ENCODE peak calls at places on chromosomes 16 and 17, in five cellular contexts. T is nephron progenitor cell; D is CD8-positive, alpha-beta T cell; R is HFFc6; J is AG04449. F is an unnamed sample.

GRCh38 chr16:76729525-76729924 is 452.3 kb downstream of the CNTNAP4 start:
- DNase-seq in T (no peak), J (no peak), D (no peak), R (no peak), F (no peak)

GRCh38 chr17:41063449-41063848 is 2.2 kb downstream of the KRTAP2-4 start:
- DNase-seq in R (no peak), T (no peak), J (no peak), D (no peak), F (no peak)

GRCh38 chr16:81265658-81266451 is 27.4 kb downstream of the BCO1 start:
- DNase-seq in T (no peak), D (no peak), J (no peak), R (no peak), F (no peak)

GRCh38 chr16:4450430-4450829 is 24.0 kb downstream of the NMRAL1 start:
- DNase-seq in R (no peak), D (no peak), T (no peak), J (no peak), F (no peak)

GRCh38 chr17:60934723-60935122 is 257.1 kb downstream of the BCAS3 start:
- DNase-seq in J (no peak), T (no peak), D (no peak), R (no peak), F (no peak)

GRCh38 chr17:65078441-65079160 is 22.1 kb upstream of the GNA13 start:
- DNase-seq in D (no peak), R (peak; percentile 65), J (no peak), T (no peak), F (no peak)

GRCh38 chr17:74810699-74811485 is 34.7 kb upstream of the NAT9 start:
- DNase-seq in D (no peak), T (no peak), R (no peak), J (no peak), F (no peak)

GRCh38 chr17:36923814-36924221 is 13.5 kb upstream of the LHX1 start:
- DNase-seq in D (no peak), T (no peak), R (no peak), J (no peak), F (no peak)

GRCh38 chr16:31382485-31383161 is 10.5 kb upstream of the ITGAD start:
- DNase-seq in T (peak; percentile 77), D (peak; percentile 51), J (no peak), R (peak; percentile 41), F (no peak)

GRCh38 chr17:21242026-21242700 is 11.0 kb downstream of the NATD1 start:
- DNase-seq in R (peak; percentile 38), D (no peak), J (no peak), T (no peak), F (no peak)

GRCh38 chr16:3401719-3402397 is 843 bp downstream of the ZNF174 start:
- DNase-seq in D (no peak), J (no peak), R (peak; percentile 3), T (peak; percentile 12), F (no peak)

GRCh38 chr17:19424934-19425868 is 14.2 kb downstream of the RNF112 start:
- DNase-seq in D (no peak), R (peak; percentile 35), T (no peak), J (no peak), F (no peak)

GRCh38 chr17:11340798-11341197 is 99.8 kb downstream of the SHISA6 start:
- DNase-seq in R (no peak), D (no peak), J (no peak), T (no peak), F (no peak)

GRCh38 chr16:30786115-30786935 is 680 bp downstream of the ZNF629 start:
- DNase-seq in D (no peak), R (peak; percentile 79), J (no peak), T (peak; percentile 68), F (no peak)

GRCh38 chr17:56521439-56522141 is 71.9 kb upstream of the NOG start:
- DNase-seq in D (no peak), T (no peak), R (no peak), J (no peak), F (no peak)

GRCh38 chr16:63289834-63290460 is 1253.7 kb upstream of the CDH8 start:
- DNase-seq in J (no peak), R (no peak), D (no peak), T (peak; percentile 65), F (no peak)

GRCh38 chr16:59210955-59211541 is 476.9 kb upstream of the GOT2 start:
- DNase-seq in R (peak; percentile 53), J (peak; percentile 67), T (peak; percentile 20), D (no peak), F (no peak)

GRCh38 chr16:69240336-69240735 is 53.4 kb downstream of the SNTB2 start:
- DNase-seq in T (no peak), R (peak; percentile 57), D (no peak), J (peak; percentile 17), F (no peak)

GRCh38 chr16:10693889-10694288 is 841 bp downstream of the TEKT5 start:
- DNase-seq in T (no peak), R (no peak), D (no peak), J (no peak), F (no peak)

GRCh38 chr16:12672986-12673385 is 130.7 kb downstream of the CPPED1 start:
- DNase-seq in D (no peak), R (no peak), T (no peak), J (no peak), F (no peak)

GRCh38 chr16:56603589-56603988 is 4.8 kb upstream of the MT2A start:
- DNase-seq in R (peak; percentile 26), T (no peak), J (no peak), D (no peak), F (no peak)

GRCh38 chr17:44972953-44973352 is 4.8 kb upstream of the C1QL1 start:
- DNase-seq in D (no peak), R (peak; percentile 7), J (no peak), T (no peak), F (no peak)

GRCh38 chr17:14302421-14303099 is 1.7 kb downstream of the HS3ST3B1 start:
- DNase-seq in R (peak; percentile 85), T (peak; percentile 89), J (no peak), D (peak; percentile 79), F (no peak)

GRCh38 chr17:75588546-75589016 is 981 bp downstream of the MYO15B start:
- DNase-seq in R (no peak), J (no peak), D (peak; percentile 14), T (no peak), F (no peak)

GRCh38 chr17:42849451-42850157 is 1.4 kb upstream of the AOC3 start:
- DNase-seq in J (no peak), R (no peak), D (no peak), T (no peak), F (no peak)

GRCh38 chr16:5903153-5903552 is 805.6 kb upstream of the EEF2KMT start:
- DNase-seq in D (no peak), T (no peak), R (no peak), J (no peak), F (no peak)

GRCh38 chr17:80717661-80718060 is 173.0 kb downstream of the RPTOR start:
- DNase-seq in J (no peak), T (no peak), D (no peak), R (no peak), F (no peak)

GRCh38 chr17:6683730-6684459 is 29.3 kb downstream of the SLC13A5 start:
- DNase-seq in J (no peak), R (no peak), D (no peak), T (no peak), F (no peak)

GRCh38 chr17:5584383-5584951 is at the start of gene NLRP1:
- DNase-seq in D (peak; percentile 89), T (no peak), J (peak; percentile 76), R (peak; percentile 90), F (peak; percentile 98)

GRCh38 chr17:75876190-75876937 is 2.0 kb downstream of the TRIM47 start:
- DNase-seq in T (peak; percentile 36), D (peak; percentile 71), R (no peak), J (no peak), F (peak; percentile 79)

GRCh38 chr17:4198995-4199394 is 56.0 kb downstream of the CYB5D2 start:
- DNase-seq in T (no peak), R (no peak), D (no peak), J (no peak), F (no peak)

GRCh38 chr17:65696739-65697394 is 135.4 kb upstream of the AXIN2 start:
- DNase-seq in J (peak; percentile 14), T (no peak), D (no peak), R (peak; percentile 47), F (no peak)

GRCh38 chr16:75116081-75116910 is at the start of gene LDHD:
- DNase-seq in R (peak; percentile 29), J (no peak), D (no peak), T (no peak), F (no peak)

GRCh38 chr16:87056083-87056482 is 261.1 kb downstream of the C16orf95 start:
- DNase-seq in T (no peak), J (no peak), D (no peak), R (peak; percentile 13), F (no peak)
- TF ChIP-seq CTCF in T (no peak), J (peak; percentile 21), D (no peak), R (peak; percentile 54), F (no peak)

GRCh38 chr16:28977703-28978641 is 3.4 kb downstream of the SPNS1 start:
- DNase-seq in J (no peak), R (no peak), T (peak; percentile 15), D (no peak), F (no peak)
- TF ChIP-seq CTCF in J (peak; percentile 2), R (peak; percentile 65), T (peak; percentile 53), D (peak; percentile 42), F (peak; percentile 90)

DNA sequence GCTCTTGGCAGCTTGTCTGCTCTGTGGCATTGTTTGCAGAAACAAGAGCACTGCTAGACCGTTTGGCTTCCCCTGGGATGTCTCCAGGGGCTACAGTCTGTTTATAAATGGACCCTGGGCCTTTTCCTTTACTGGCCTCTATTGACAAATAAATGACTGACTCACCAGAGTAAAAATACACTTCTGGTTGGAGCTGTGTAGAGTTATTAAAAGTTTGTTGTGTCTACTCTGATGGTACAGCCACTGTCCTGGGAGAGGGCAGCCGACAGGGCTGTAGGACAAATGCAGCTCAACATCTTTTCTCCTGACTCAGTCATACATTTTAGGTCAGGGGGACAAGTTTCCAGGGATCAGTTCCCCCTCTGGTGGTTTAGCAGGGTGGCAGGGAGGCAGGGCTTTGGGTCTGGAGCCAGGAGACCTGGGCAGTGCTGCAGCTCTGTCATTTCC is 30.0 kb downstream of the FOXL1 start:
- DNase-seq in R (no peak), T (no peak), J (no peak), D (no peak), F (no peak)
- TF ChIP-seq CTCF in R (peak; percentile 51), T (no peak), J (no peak), D (no peak), F (no peak)

DNA sequence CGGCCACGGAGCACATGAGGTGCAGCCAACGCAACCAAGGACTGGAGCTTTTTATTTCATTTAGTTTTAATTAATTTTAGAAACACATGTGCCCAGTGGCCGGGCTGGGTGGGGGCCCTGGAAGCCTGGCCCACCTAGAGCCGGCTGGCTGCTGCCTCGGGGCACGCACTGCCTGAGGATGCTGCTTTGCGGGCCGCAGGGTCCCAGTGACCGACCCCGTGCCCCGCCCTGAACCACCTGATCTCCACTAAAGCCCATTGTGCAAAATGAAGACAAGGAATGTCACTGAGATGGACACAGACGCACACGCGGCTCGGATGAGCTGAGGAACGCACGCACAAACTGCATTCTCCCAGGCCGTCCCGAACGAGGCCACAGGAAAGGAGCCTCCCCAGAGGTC is 39.6 kb downstream of the LMF1 start:
- DNase-seq in J (no peak), R (no peak), D (no peak), T (no peak), F (no peak)
- TF ChIP-seq CTCF in J (no peak), R (no peak), D (no peak), T (no peak), F (no peak)

GRCh38 chr16:52725461-52725860 is 178.5 kb upstream of the TOX3 start:
- DNase-seq in R (no peak), D (no peak), J (no peak), T (no peak), F (no peak)
- TF ChIP-seq CTCF in R (no peak), D (no peak), J (no peak), T (no peak), F (no peak)